ENCODE peak calls at places on chromosomes 4 and X, in six cellular contexts. R, J, S, G, Y and N are unnamed samples.

GRCh38 chr4:180560896-180561295 is 1682.3 kb upstream of the TENM3 start:
- DNase-seq in J (no peak), R (peak; percentile 19), S (no peak), G (no peak), Y (no peak), N (no peak)

GRCh38 chr4:109801895-109802319 is at the start of gene CFI:
- DNase-seq in S (no peak), J (no peak), G (no peak), Y (no peak), R (peak; percentile 57), N (no peak)

GRCh38 chr4:47667552-47667951 is 170.3 kb downstream of the CORIN start:
- DNase-seq in J (no peak), G (no peak), R (no peak), Y (no peak), S (no peak), N (no peak)

GRCh38 chr4:184350213-184350817 is 124.0 kb downstream of the IRF2 start:
- DNase-seq in R (no peak), S (no peak), G (no peak), J (no peak), Y (no peak), N (no peak)

GRCh38 chr4:126784966-126785580 is 847.7 kb upstream of the INTU start:
- DNase-seq in S (no peak), Y (no peak), J (no peak), G (no peak), R (no peak), N (no peak)

GRCh38 chr4:87030606-87031441 is 96.0 kb downstream of the AFF1 start:
- DNase-seq in J (no peak), R (peak; percentile 64), Y (no peak), G (no peak), S (no peak), N (no peak)

GRCh38 chr4:21753084-21753760 is 195.3 kb downstream of the KCNIP4 start:
- DNase-seq in G (no peak), S (no peak), Y (no peak), J (no peak), R (peak; percentile 21), N (no peak)

GRCh38 chr4:146214238-146214637 is at the start of gene REELD1:
- DNase-seq in S (no peak), J (no peak), R (no peak), G (no peak), Y (peak; percentile 43), N (no peak)

GRCh38 chr4:142656178-142656577 is 189.9 kb downstream of the INPP4B start:
- DNase-seq in S (peak; percentile 57), Y (no peak), G (no peak), J (no peak), R (peak; percentile 42), N (peak; percentile 24)

GRCh38 chr4:85681194-85681803 is 206.3 kb downstream of the ARHGAP24 start:
- DNase-seq in Y (no peak), R (peak; percentile 96), G (no peak), S (no peak), J (no peak), N (no peak)

GRCh38 chr4:54779797-54780196 is 122.0 kb downstream of the KIT start:
- DNase-seq in S (no peak), J (no peak), Y (no peak), G (no peak), R (no peak), N (no peak)

GRCh38 chr4:26765515-26765914 is 95.1 kb upstream of the STIM2 start:
- DNase-seq in J (no peak), G (no peak), R (no peak), S (no peak), Y (no peak), N (no peak)

GRCh38 chr4:143085224-143085623 is 99.5 kb upstream of the USP38 start:
- DNase-seq in S (no peak), G (no peak), J (no peak), Y (no peak), R (no peak), N (no peak)

GRCh38 chr4:89482926-89483595 is 175.5 kb upstream of the GPRIN3 start:
- DNase-seq in Y (no peak), S (no peak), R (no peak), G (no peak), J (no peak), N (no peak)

GRCh38 chrX:143437439-143437838 is 79.8 kb downstream of the SPANXN3 start:
- DNase-seq in Y (no peak), S (no peak), G (no peak), J (no peak), R (peak; percentile 6), N (no peak)

GRCh38 chrX:140040397-140040796 is 75.1 kb upstream of the CXorf66 start:
- DNase-seq in S (no peak), J (no peak), Y (no peak), G (no peak), R (no peak), N (no peak)

GRCh38 chr4:174260099-174260498 is 23.4 kb downstream of the FBXO8 start:
- DNase-seq in S (no peak), R (peak; percentile 86), G (no peak), J (no peak), Y (no peak), N (no peak)

GRCh38 chr4:77194989-77195388 is 38.0 kb downstream of the CCNG2 start:
- DNase-seq in R (no peak), Y (peak; percentile 61), G (no peak), S (no peak), J (no peak), N (no peak)

GRCh38 chr4:77199701-77200100 is 42.7 kb downstream of the CCNG2 start:
- DNase-seq in S (no peak), J (no peak), G (no peak), Y (no peak), R (no peak), N (no peak)

GRCh38 chr4:77196866-77197265 is 39.9 kb downstream of the CCNG2 start:
- DNase-seq in S (no peak), J (no peak), R (no peak), Y (peak; percentile 55), G (no peak), N (no peak)

GRCh38 chr4:77199276-77199675 is 42.3 kb downstream of the CCNG2 start:
- DNase-seq in J (no peak), S (no peak), R (no peak), Y (no peak), G (no peak), N (no peak)

GRCh38 chr4:77197361-77197760 is 40.4 kb downstream of the CCNG2 start:
- DNase-seq in G (no peak), Y (no peak), J (no peak), S (no peak), R (no peak), N (no peak)
- H3K27ac ChIP-seq in G (no peak overlapping the region), Y (no peak overlapping the region), J (no peak overlapping the region), S (no peak overlapping the region), R (no peak overlapping the region), N (no peak overlapping the region)

GRCh38 chr4:67723949-67724348 is 23.0 kb upstream of the UBA6 start:
- DNase-seq in R (no peak), G (no peak), J (no peak), S (peak; percentile 76), Y (no peak), N (no peak)

GRCh38 chr4:67725981-67726380 is 25.0 kb upstream of the UBA6 start:
- DNase-seq in G (no peak), Y (no peak), J (no peak), R (no peak), S (no peak), N (no peak)

GRCh38 chr4:67721770-67722597 is 21.0 kb upstream of the UBA6 start:
- DNase-seq in G (no peak), R (peak; percentile 60), S (no peak), Y (no peak), J (no peak), N (no peak)

GRCh38 chr4:67725132-67725531 is 24.2 kb upstream of the UBA6 start:
- DNase-seq in J (no peak), S (no peak), R (no peak), G (no peak), Y (no peak), N (no peak)

DNA sequence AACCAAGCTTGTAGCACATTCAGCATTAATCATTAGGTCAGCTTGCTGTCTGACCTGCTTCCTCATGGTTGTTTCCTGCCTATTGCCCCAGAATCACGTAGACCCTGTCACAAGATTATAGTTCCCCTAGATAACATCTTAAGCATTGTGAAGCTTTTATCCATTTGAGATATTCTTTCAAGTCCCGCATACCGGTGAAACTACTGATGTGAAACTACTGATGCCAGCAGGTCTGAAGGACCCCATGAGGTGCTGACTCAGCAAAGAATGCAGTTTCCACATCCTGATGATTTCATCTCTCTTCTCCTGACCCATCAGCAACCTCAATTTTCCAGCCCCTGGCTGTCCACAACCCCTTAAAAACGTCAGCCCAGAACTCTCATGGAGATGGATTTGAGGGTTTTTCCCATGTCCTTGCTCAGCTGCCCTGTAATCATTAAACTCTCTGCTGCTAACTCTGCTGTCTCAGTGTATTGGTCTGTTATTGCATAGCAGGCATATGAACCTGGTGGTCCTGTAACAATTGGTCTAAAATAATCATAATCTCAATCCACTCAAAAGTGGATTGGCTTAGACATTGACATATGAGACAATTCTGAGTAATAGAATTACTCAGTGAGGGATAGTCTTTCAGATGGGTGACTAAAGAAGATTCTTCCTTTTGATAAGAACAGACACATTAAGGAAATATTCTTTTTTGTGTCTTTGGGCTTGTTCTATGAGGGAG is 26.3 kb upstream of the UBA6 start:
- DNase-seq in G (no peak), S (no peak), Y (no peak), R (peak; percentile 73), J (no peak), N (no peak)
- H3K27ac ChIP-seq in G (no peak overlapping the region), S (peak overlapping the region; percentile 14), Y (no peak overlapping the region), R (peak overlapping the region; percentile 93), J (no peak overlapping the region), N (no peak overlapping the region)

DNA sequence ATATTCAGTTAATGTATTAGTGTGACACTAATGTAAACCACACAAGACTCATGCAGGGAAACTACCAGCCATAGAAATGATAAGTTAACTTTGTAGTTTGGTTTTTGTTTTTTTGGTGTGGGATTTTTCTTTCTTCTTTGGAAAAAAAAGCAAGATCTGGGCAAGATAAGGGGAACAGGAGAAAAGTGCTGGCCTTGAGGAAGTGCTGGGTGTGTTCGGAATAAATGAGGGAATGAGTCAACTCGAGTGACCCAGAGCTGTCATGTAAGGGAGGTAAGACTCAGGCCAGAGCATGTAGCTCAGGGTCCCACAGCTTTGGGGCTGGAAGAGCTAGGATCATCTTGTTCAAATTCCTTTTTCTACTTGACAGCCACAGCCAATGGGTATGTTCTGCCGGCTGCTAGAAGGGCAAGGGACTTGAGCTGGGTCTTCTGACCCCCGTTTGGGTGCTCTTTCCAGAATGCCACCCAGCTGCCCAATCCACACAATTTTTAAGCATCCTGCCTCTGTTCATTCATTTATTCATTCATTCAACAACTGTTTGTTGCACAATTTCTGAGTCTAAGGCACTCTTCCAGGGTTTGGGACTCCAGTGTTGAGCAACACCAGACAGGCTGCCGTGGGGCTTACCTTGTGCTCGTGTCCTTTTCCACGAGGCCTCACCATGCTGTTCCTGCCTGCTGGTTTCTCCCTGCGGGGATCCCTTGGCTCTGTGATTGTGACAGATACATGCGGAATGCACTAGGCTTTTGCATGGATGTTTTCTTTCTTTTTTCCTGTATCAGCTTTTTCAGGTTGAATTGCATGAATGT is 54.5 kb downstream of the CLDN34 start:
- DNase-seq in J (no peak), Y (no peak), R (peak; percentile 39), G (no peak), S (no peak), N (no peak)
- H3K27ac ChIP-seq in J (no peak overlapping the region), Y (no peak overlapping the region), R (no peak overlapping the region), G (no peak overlapping the region), S (no peak overlapping the region), N (no peak overlapping the region)

DNA sequence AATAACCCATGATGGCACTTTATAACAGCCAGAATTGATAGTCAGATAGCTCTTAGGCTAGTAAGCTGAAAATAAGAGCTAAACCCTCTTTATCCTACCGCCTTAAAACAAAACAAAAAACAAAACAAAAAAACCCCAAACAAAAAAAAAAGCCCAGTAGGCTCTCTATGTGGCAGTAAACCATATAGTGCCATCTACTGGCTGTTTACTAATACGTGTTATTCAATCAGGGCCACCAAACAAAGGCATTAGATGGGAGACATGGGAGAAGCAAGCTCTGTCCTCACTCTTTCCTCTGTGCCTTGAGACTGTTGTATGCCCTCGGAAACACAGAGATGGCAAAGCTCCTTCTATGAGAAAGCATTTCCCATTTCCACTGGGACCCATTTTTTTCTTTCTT is 148.8 kb upstream of the MID1 start:
- DNase-seq in S (no peak), J (no peak), Y (no peak), R (peak; percentile 47), G (no peak), N (no peak)
- H3K27ac ChIP-seq in S (no peak overlapping the region), J (no peak overlapping the region), Y (no peak overlapping the region), R (no peak overlapping the region), G (no peak overlapping the region), N (no peak overlapping the region)